ENCODE peak calls at places on chromosomes 16 and 17, in five cellular contexts. U is neuronal stem cell, P is IMR-90, W is H1, A is mesendoderm. M is an unnamed sample.

GRCh38 chr17:43534909-43535308 is 11.2 kb downstream of the ETV4 start:
- DNase-seq in U (no peak), P (no peak), W (no peak), A (no peak), M (no peak)

GRCh38 chr17:27495460-27495859 is 39.2 kb downstream of the KSR1 start:
- DNase-seq in U (no peak), P (no peak), W (no peak), A (no peak), M (no peak)

GRCh38 chr17:56175299-56175935 is 22.1 kb downstream of the ANKFN1 start:
- DNase-seq in U (no peak), P (no peak), W (no peak), A (no peak), M (peak)

GRCh38 chr17:2893422-2893914 is 97.2 kb downstream of the RAP1GAP2 start:
- DNase-seq in U (no peak), P (no peak), W (no peak), A (no peak), M (no peak)

GRCh38 chr17:77572065-77572601 is 386.4 kb upstream of the TNRC6C start:
- DNase-seq in U (no peak), P (no peak), W (no peak), A (peak), M (no peak)

GRCh38 chr16:66381585-66382170 is 15.2 kb downstream of the CDH5 start:
- DNase-seq in U (no peak), P (no peak), W (no peak), A (no peak), M (no peak)

GRCh38 chr17:43360739-43361498 is 37.9 kb upstream of the ARL4D start:
- DNase-seq in U (peak), P (peak), W (peak), A (peak), M (peak)

GRCh38 chr17:60529806-60530205 is 3.8 kb upstream of the APPBP2 start:
- DNase-seq in U (no peak), P (peak), W (no peak), A (no peak), M (peak)

GRCh38 chr17:45849536-45849990 is 4.9 kb downstream of the SPPL2C start:
- DNase-seq in U (no peak), P (no peak), W (no peak), A (no peak), M (no peak)

GRCh38 chr17:46894476-46895151 is 28.3 kb upstream of the GOSR2 start:
- DNase-seq in U (no peak), P (no peak), W (no peak), A (peak), M (no peak)

GRCh38 chr17:29080323-29080722 is 37.4 kb downstream of the PIPOX start:
- DNase-seq in U (no peak), P (no peak), W (no peak), A (no peak), M (no peak)

GRCh38 chr17:67566656-67567055 is 151.1 kb upstream of the NOL11 start:
- DNase-seq in U (no peak), P (no peak), W (no peak), A (no peak), M (no peak)

GRCh38 chr16:1216296-1216619 is 8.8 kb downstream of the TPSG1 start:
- DNase-seq in U (no peak), P (no peak), W (no peak), A (no peak), M (no peak)

GRCh38 chr17:57916925-57917858 is 38.0 kb downstream of the CUEDC1 start:
- DNase-seq in U (no peak), P (no peak), W (no peak), A (peak), M (no peak)

GRCh38 chr17:79005063-79005861 is 4.3 kb downstream of the CANT1 start:
- DNase-seq in U (no peak), P (no peak), W (no peak), A (no peak), M (no peak)

GRCh38 chr17:80984749-80985148 is 6.9 kb upstream of the CHMP6 start:
- DNase-seq in U (peak), P (peak), W (peak), A (peak), M (peak)

GRCh38 chr16:83581082-83581481 is 226.7 kb upstream of the HSBP1 start:
- DNase-seq in U (no peak), P (peak), W (no peak), A (no peak), M (no peak)

GRCh38 chr17:28897769-28898259 is 281 bp upstream of the FLOT2 start:
- DNase-seq in U (peak), P (no peak), W (no peak), A (no peak), M (no peak)

GRCh38 chr17:75540923-75541503 is 15.5 kb downstream of the LLGL2 start:
- DNase-seq in U (no peak), P (no peak), W (no peak), A (no peak), M (no peak)

GRCh38 chr17:78241277-78242023 is 10.0 kb downstream of the TMEM235 start:
- DNase-seq in U (no peak), P (peak), W (no peak), A (peak), M (peak)

GRCh38 chr16:13866073-13866472 is 53.9 kb upstream of the ERCC4 start:
- DNase-seq in U (peak), P (peak), W (peak), A (peak), M (peak)

GRCh38 chr17:5413682-5414081 is 5.8 kb downstream of the NUP88 start:
- DNase-seq in U (no peak), P (peak), W (no peak), A (peak), M (peak)

GRCh38 chr16:78463591-78463990 is 364.1 kb downstream of the WWOX start:
- DNase-seq in U (no peak), P (no peak), W (no peak), A (no peak), M (no peak)

GRCh38 chr16:78460428-78460827 is 361.0 kb downstream of the WWOX start:
- DNase-seq in U (no peak), P (no peak), W (no peak), A (no peak), M (peak)

GRCh38 chr16:78461496-78461938 is 362.1 kb downstream of the WWOX start:
- DNase-seq in U (no peak), P (no peak), W (no peak), A (no peak), M (no peak)

GRCh38 chr16:78461087-78461486 is 361.6 kb downstream of the WWOX start:
- DNase-seq in U (no peak), P (no peak), W (no peak), A (no peak), M (no peak)

GRCh38 chr16:78462261-78463208 is 363.1 kb downstream of the WWOX start:
- DNase-seq in U (no peak), P (no peak), W (no peak), A (no peak), M (no peak)
- H3K4me3 ChIP-seq in U (no peak), P (no peak), W (no peak), A (no peak), M (no peak)

GRCh38 chr17:64767269-64767997 is 105.3 kb upstream of the SMURF2 start:
- DNase-seq in U (no peak), P (no peak), W (no peak), A (no peak), M (no peak)

GRCh38 chr17:64769712-64770111 is 107.6 kb upstream of the SMURF2 start:
- DNase-seq in U (no peak), P (no peak), W (no peak), A (no peak), M (no peak)

GRCh38 chr17:64765191-64765889 is 103.2 kb upstream of the SMURF2 start:
- DNase-seq in U (no peak), P (no peak), W (no peak), A (no peak), M (no peak)
- H3K18ac ChIP-seq in U (no peak), P (no peak), W (no peak), A (no peak), M (no peak)

GRCh38 chr16:48541108-48541786 is 68.7 kb downstream of the N4BP1 start:
- DNase-seq in U (no peak), P (no peak), W (no peak), A (no peak), M (no peak)
- H3K23ac ChIP-seq in U (no peak), P (no peak), W (no peak), A (no peak), M (no peak)

DNA sequence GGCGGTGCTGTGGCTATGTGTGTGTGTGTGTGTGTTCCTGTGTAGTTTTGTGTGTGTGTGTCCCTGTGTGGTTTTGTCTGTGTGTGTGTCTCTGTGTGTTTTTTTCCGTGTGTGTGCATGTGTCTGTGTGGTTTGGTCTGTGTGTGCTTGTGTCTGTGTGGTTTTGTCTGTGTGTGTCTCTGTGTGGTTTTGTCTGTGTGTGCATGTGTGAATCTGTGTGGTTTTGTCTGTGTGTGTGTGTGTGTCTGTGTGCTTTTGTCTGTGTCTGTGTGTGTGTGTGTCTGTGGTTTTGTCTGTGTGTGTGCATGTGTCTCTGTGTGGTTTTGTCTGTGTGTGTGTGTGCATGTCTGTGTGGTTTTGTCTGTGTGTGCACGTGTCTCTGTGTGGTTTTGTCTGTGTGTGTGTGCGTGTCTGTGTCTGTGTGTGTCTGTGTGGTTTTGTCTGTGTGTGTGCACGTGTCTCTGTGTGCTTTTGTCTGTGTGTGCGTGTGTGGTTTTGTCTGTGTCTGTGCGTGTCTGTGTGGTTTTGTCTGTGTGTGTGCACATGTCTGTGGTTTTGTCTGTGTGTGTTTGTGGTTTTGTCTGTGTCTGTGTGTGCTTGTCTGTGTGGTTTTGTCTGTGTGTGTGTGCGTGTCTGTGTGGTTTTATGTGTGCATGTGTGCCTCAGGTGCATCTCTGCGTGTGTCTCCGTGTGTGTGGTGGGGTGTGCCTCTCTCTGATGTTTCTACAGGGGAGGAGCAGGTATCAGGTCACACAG is 62.3 kb downstream of the ZDHHC7 start:
- DNase-seq in U (no peak), P (no peak), W (no peak), A (no peak), M (no peak)
- H3K4me3 ChIP-seq in U (peak), P (no peak), W (no peak), A (no peak), M (no peak)

DNA sequence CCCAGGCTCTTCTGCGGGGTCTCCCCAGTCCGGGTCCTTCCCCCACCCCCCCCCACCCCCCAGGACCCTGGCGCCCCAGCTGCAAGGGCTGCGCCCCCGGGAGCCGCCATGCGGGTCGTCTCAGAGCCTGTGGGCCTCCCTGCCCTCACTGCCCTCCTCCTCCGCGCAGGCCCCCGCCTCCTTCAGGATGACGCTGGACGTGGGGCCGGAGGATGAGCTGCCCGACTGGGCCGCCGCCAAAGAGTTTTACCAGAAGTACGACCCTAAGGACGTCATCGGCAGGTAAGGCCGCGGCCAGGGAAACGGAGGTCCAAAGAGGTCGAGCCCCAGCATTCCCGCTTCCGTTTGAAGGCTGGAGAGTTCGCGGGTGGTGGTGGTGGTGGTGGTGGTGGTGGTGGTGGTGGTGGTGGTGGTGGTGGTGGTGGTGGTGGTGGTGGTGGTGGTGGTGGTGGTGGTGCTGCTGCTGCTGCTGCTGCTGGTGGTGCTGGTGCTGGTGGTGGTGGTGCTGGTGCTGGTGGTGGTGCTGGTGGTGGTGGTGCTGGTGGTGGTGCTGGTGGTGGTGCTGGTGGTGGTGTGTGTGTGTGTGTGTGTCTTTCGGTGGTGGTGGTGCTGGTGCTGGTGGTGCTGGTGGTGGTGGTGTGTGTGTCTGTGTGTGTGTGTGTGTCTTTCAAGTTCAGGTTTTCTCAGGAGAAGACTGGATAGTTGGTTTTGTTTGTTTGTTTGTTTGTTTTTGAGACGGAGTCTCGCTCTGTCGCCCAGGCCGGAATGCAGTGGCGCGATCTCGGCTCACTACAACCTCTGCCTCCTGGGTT is 615 bp downstream of the PHKG2 start:
- DNase-seq in U (peak), P (peak), W (no peak), A (peak), M (peak)
- H3K18ac ChIP-seq in U (peak), P (no peak), W (peak), A (peak), M (no peak)

DNA sequence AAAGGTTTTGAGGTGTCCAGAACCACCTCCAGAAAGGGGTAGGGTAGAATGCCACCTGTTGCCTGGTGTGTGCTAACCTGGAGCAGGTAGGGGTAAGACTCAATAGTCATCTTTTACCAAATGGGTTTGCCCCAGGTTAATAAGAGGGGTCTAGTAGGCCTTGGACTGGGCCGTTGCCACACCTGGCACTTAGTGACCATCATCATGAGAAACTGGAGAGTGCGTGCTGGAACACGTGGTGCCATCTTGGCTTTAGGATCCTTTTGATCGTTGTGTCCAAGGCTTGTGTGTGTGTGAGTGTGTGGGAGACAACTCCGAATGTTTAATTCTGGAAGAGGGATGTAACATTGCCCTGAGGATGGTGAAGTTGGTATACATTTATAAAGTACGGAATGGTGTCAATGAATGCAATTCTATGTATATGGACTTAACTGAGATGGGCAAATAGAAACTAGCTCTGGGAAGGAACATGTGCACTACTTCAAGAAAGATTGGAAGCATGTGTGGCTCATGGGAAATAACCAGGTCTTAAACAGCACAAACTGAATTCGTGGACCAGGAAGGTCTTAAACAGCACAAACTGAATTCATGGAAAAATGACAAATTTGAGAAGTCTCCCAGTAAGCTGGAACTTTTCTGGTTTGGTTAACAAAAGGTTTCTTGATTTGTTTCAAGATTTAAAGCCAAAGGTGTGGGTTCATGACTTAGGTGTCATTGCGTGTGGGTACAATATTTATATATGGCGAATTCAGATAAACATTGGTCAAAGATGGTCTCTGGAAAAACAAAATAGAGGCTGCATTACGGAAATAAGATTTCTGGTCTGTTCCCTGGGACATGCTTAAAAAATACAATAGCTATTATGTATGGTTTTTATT is 7.2 kb downstream of the FUS start:
- DNase-seq in U (no peak), P (no peak), W (no peak), A (no peak), M (no peak)
- H3K23ac ChIP-seq in U (no peak), P (peak), W (no peak), A (no peak), M (no peak)